ENCODE peak calls at places on chromosomes 1 and 21, in four cellular contexts. V, O, Y and C are unnamed samples.

GRCh38 chr1:62285984-62286481 is 33.2 kb downstream of the KANK4 start:
- DNase-seq in V (no peak), O (peak), Y (peak), C (no peak)

GRCh38 chr1:31699341-31699891 is 4.4 kb downstream of the COL16A1 start:
- DNase-seq in V (peak), O (no peak), Y (no peak), C (no peak)

GRCh38 chr21:35635261-35635660 is 425.1 kb downstream of the SETD4 start:
- DNase-seq in V (no peak), O (no peak), Y (peak), C (no peak)

GRCh38 chr1:226679853-226680516 is 59.1 kb downstream of the ITPKB start:
- DNase-seq in V (peak), O (peak), Y (peak), C (no peak)

GRCh38 chr1:177932123-177932522 is 37.7 kb downstream of the SEC16B start:
- DNase-seq in V (no peak), O (no peak), Y (no peak), C (no peak)

GRCh38 chr1:58345215-58346075 is 201.1 kb downstream of the OMA1 start:
- DNase-seq in V (no peak), O (no peak), Y (no peak), C (no peak)

GRCh38 chr21:25639922-25640670 is 1.0 kb downstream of the JAM2 start:
- DNase-seq in V (peak), O (peak), Y (no peak), C (no peak)

GRCh38 chr1:99955375-99955774 is 14.4 kb upstream of the SLC35A3 start:
- DNase-seq in V (no peak), O (no peak), Y (no peak), C (no peak)

GRCh38 chr1:112698366-112699310 is 8.3 kb downstream of the RHOC start:
- DNase-seq in V (peak), O (no peak), Y (peak), C (no peak)

GRCh38 chr1:210944255-210944654 is 189.7 kb downstream of the KCNH1 start:
- DNase-seq in V (no peak), O (peak), Y (no peak), C (no peak)

GRCh38 chr1:224707849-224708725 is 92.0 kb downstream of the CNIH3 start:
- DNase-seq in V (no peak), O (no peak), Y (peak), C (no peak)

GRCh38 chr1:54995013-54995760 is 3.5 kb upstream of the BSND start:
- DNase-seq in V (no peak), O (no peak), Y (no peak), C (no peak)

GRCh38 chr1:243959998-243960397 is 91.1 kb upstream of the ZBTB18 start:
- DNase-seq in V (no peak), O (no peak), Y (no peak), C (no peak)

GRCh38 chr21:39073717-39074116 is 109.5 kb downstream of the PSMG1 start:
- DNase-seq in V (no peak), O (no peak), Y (no peak), C (no peak)

GRCh38 chr1:174005032-174005431 is 17.1 kb downstream of the RC3H1 start:
- DNase-seq in V (no peak), O (no peak), Y (peak), C (no peak)

DNA sequence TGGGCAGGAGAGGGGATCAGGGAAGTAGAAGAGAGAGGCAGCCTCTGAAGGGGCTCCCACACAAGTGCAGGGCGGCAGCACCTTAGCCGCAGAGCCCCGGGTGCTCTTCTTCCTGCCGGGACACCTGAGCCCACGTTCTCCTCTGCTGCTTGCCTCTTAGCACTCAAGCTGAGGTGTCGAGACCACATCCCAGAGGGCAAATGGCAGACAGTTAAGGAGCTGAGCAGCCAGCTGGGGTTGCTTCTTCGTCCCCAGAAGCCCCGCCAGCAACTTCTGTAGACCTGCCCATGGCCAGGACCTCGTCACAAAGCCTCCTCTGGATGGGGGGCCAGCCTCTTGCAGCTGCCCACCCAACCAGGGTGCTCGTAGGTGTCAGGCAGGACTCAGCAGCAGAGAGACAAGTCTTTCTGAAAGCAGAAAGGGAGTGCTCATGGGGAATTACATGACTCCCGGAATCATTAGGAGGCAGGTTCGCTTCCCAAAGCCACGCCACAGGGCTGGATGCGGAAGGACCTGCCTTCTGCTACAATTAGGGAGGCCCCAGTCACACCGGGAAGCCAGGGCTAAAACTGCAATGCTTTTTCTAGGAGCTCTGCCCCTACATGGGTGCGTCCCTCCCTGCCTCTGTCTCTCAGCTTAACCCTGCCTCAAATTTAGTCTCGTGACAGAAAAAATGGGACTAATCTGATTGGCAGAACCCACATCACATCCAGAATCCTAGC is 141.4 kb upstream of the RAB4A start:
- DNase-seq in V (no peak), O (no peak), Y (no peak), C (no peak)
- TF ChIP-seq CTCF in V (no peak), O (no peak), Y (no peak), C (no peak)

DNA sequence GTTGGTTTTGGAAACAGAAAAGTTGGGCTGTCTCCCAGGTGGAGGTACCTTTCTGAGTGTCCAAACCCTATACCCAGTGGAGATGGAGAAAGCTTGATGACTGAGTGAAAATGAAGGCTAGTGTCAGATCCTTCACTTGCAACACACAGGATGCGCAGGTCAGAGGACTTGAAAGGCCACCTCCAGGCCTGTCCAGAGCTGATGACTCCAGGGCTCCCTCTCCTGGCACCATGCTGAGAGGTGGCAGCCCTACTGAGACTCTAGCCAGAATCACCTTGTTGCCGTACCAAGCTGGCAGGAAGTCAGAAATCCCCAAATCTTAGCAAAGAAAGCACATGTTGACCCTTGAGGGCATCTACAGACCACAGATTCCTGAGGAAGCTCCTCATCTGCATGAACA is 16.4 kb downstream of the KNCN start:
- DNase-seq in V (peak), O (no peak), Y (peak), C (no peak)
- TF ChIP-seq CTCF in V (no peak), O (no peak), Y (peak), C (peak)

DNA sequence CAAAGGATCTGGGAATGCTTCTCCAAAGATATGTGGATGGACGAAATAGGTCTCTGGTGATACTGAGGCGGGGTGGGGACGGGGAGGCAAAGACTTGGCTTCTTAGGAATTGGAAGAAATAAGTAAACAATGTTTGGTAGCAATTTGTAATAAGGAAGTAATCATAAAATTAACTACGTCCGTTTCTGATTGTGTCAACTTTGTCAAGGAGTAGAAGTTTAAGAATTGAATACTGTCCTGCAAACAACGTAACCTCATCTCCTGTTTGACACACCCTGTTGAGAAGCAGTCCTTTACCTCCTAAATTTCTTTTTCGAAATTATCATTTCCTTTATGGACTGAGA is 471 bp downstream of the POLR3C start:
- DNase-seq in V (no peak), O (no peak), Y (no peak), C (no peak)
- TF ChIP-seq CTCF in V (no peak), O (no peak), Y (no peak), C (no peak)

GRCh38 chr1:196997428-196997827 is 20.1 kb downstream of the CFHR5 start:
- DNase-seq in V (no peak), O (no peak), Y (peak), C (no peak)
- TF ChIP-seq CTCF in V (no peak), O (no peak), Y (no peak), C (peak)